ENCODE peak calls at places on chromosomes 2 and 18, in seven cellular contexts. E, W, U, R, S, X and B are unnamed samples.
A peak's percentile ranks its signal among the peaks of the same experiment; 100 is the strongest.

GRCh38 chr18:3623769-3624545 is 174.0 kb downstream of the TGIF1 start:
- DNase-seq in E (peak; percentile 98), W (peak; percentile 97), U (no peak), R (peak; percentile 95), S (peak; percentile 99), X (peak; percentile 89), B (peak; percentile 95)

GRCh38 chr2:47016172-47016913 is 100.7 kb upstream of the MCFD2 start:
- DNase-seq in E (peak; percentile 92), W (peak; percentile 95), U (no peak), R (no peak), S (peak; percentile 82), X (no peak), B (peak; percentile 56)

GRCh38 chr18:45688113-45688512 is 35.9 kb upstream of the SLC14A1 start:
- DNase-seq in E (peak; percentile 23), W (peak; percentile 57), U (no peak), R (no peak), S (no peak), X (no peak), B (no peak)

GRCh38 chr18:3525870-3526420 is 76.0 kb downstream of the TGIF1 start:
- DNase-seq in E (no peak), W (peak; percentile 34), U (peak; percentile 9), R (peak; percentile 62), S (no peak), X (peak; percentile 63), B (no peak)

GRCh38 chr2:15096873-15097272 is 464.3 kb downstream of the NBAS start:
- DNase-seq in E (no peak), W (no peak), U (no peak), R (no peak), S (no peak), X (no peak), B (no peak)

GRCh38 chr2:149561309-149561926 is 26.2 kb downstream of the MMADHC start:
- DNase-seq in E (peak; percentile 42), W (peak; percentile 48), U (peak; percentile 43), R (no peak), S (peak; percentile 19), X (no peak), B (no peak)

GRCh38 chr18:42338683-42339082 is 383.6 kb downstream of the PIK3C3 start:
- DNase-seq in E (no peak), W (no peak), U (no peak), R (no peak), S (no peak), X (no peak), B (peak; percentile 99)

GRCh38 chr2:129404000-129404700 is 575.3 kb upstream of the RAB6C start:
- DNase-seq in E (peak; percentile 0), W (no peak), U (no peak), R (no peak), S (no peak), X (no peak), B (no peak)

GRCh38 chr2:68912732-68913131 is 40.0 kb downstream of the GKN2 start:
- DNase-seq in E (no peak), W (no peak), U (no peak), R (no peak), S (no peak), X (peak; percentile 57), B (no peak)

GRCh38 chr2:158079672-158080071 is 22.0 kb upstream of the UPP2 start:
- DNase-seq in E (peak; percentile 48), W (peak; percentile 23), U (no peak), R (no peak), S (peak; percentile 6), X (no peak), B (peak; percentile 63)

GRCh38 chr2:76039505-76039904 is 328.8 kb upstream of the GCFC2 start:
- DNase-seq in E (no peak), W (no peak), U (no peak), R (no peak), S (no peak), X (no peak), B (no peak)

GRCh38 chr2:217006217-217006616 is 146.4 kb upstream of the TNP1 start:
- DNase-seq in E (no peak), W (no peak), U (no peak), R (no peak), S (no peak), X (no peak), B (no peak)

GRCh38 chr2:109345653-109346165 is 216.7 kb downstream of the SH3RF3 start:
- DNase-seq in E (no peak), W (no peak), U (no peak), R (peak; percentile 75), S (no peak), X (no peak), B (no peak)

GRCh38 chr2:45743531-45744391 is 92.3 kb downstream of the PRKCE start:
- DNase-seq in E (peak; percentile 88), W (peak; percentile 76), U (no peak), R (peak; percentile 90), S (no peak), X (no peak), B (no peak)

GRCh38 chr2:130975729-130976128 is 117.5 kb downstream of the FAM168B start:
- DNase-seq in E (no peak), W (no peak), U (no peak), R (no peak), S (no peak), X (no peak), B (no peak)

GRCh38 chr2:130976591-130977237 is 116.5 kb downstream of the FAM168B start:
- DNase-seq in E (no peak), W (no peak), U (no peak), R (no peak), S (no peak), X (no peak), B (no peak)

GRCh38 chr2:130972410-130972809 is 120.8 kb downstream of the FAM168B start:
- DNase-seq in E (peak; percentile 21), W (peak; percentile 30), U (no peak), R (no peak), S (no peak), X (no peak), B (peak; percentile 22)

DNA sequence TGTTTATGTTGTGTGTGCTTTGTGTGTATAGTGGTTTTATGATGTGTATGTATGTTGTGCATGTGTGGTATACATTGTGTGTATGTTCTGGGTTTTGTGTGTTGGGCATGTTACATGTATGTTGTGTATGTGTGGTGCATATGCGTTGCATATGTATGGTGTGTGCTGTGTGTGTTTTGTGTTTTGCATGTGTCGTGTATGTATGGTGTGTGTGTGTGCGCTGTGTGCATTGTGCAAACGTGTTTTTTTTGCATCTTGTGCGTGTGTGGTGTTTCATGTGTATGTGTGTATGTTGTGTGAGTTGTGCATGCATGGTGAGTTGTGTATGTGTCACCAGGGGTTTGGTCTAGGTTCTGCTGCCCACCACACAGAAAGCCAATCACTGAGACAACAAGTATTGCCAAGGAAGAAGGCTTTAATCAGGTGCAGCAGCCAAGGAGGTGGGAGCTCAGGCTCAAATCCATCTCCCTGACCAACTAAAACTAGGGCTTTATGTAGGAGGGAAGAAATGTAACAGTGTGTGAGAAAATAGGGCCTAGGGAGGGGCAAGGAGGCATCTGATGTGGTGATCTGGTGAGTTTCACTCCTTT is 115.7 kb downstream of the FAM168B start:
- DNase-seq in E (no peak), W (no peak), U (no peak), R (no peak), S (no peak), X (no peak), B (no peak)
- H3K4me3 ChIP-seq in E (no peak overlapping the region), W (no peak overlapping the region), U (no peak overlapping the region), R (no peak overlapping the region), S (no peak overlapping the region), X (no peak overlapping the region), B (no peak overlapping the region)

GRCh38 chr2:88885275-88885674 is 193.8 kb downstream of the RPIA start:
- DNase-seq in E (no peak), W (no peak), U (no peak), R (no peak), S (no peak), X (no peak), B (no peak)

GRCh38 chr2:88880441-88880953 is 189.0 kb downstream of the RPIA start:
- DNase-seq in E (peak; percentile 64), W (peak; percentile 47), U (peak; percentile 22), R (no peak), S (peak; percentile 65), X (peak; percentile 67), B (peak; percentile 29)

GRCh38 chr2:88885679-88886402 is 194.4 kb downstream of the RPIA start:
- DNase-seq in E (no peak), W (no peak), U (no peak), R (no peak), S (no peak), X (no peak), B (no peak)
- H3K4me3 ChIP-seq in E (no peak overlapping the region), W (no peak overlapping the region), U (no peak overlapping the region), R (no peak overlapping the region), S (no peak overlapping the region), X (no peak overlapping the region), B (no peak overlapping the region)

GRCh38 chr2:33478968-33479691 is 2.7 kb downstream of the RASGRP3 start:
- DNase-seq in E (no peak), W (no peak), U (no peak), R (no peak), S (no peak), X (peak; percentile 65), B (no peak)

GRCh38 chr2:33476100-33476792 is at the start of gene RASGRP3:
- DNase-seq in E (peak; percentile 92), W (peak; percentile 98), U (peak; percentile 55), R (peak; percentile 95), S (peak; percentile 64), X (peak; percentile 92), B (peak; percentile 67)

GRCh38 chr2:33476793-33477190 is 343 bp downstream of the RASGRP3 start:
- DNase-seq in E (no peak), W (no peak), U (no peak), R (no peak), S (no peak), X (no peak), B (no peak)

GRCh38 chr2:33475381-33476099 is 909 bp upstream of the RASGRP3 start:
- DNase-seq in E (peak; percentile 92), W (peak; percentile 84), U (peak; percentile 77), R (peak; percentile 95), S (peak; percentile 87), X (peak; percentile 94), B (peak; percentile 56)

DNA sequence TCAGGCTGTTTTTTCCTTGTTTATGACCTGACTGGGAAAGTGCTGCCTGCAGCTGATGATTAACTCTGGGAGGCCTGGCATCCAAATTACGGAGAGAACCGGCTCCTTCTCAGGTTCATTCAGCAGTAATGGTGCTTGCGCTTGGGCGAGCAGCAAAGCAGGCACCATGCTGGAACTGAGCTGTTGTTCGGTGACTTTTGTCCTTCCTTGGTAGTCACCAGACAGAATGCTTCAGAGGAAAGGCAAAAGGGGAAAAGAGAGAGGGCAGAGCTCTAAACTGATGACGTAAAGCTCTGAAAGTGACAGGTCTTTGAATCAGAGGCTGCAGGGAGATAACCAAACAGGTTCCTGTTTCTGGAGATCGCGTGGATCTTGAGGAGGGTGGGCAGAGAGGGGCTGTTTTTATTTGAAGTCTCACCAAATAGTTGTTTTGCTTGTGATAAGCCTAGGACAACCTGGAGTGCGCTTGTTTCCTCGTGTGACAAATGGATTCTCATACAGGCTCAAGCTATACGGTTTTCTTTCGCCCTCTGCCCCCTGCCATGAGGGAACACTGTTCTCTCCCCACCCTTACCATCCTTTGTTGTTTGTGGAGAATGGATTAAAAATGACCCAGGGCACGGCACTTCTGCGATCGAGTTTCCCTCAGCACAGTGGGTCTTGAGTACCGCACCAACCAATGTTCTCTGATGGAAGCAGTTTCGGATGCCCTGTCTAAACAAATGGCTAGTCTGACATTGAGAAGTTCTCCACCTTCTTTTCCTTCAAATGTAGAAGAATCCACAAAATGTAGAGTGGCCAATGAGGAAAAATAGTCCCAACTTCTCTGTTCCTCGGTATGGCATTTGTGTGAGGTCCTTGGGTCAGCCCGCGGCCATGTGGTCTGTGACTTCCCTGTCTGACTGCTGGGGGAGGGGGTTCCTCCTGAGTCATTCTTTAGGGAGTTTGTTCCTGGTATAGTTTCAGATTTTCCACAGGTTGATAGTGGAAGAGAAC is 1.3 kb downstream of the RASGRP3 start:
- DNase-seq in E (no peak), W (peak; percentile 42), U (peak; percentile 8), R (no peak), S (no peak), X (peak; percentile 72), B (peak; percentile 37)
- H3K4me3 ChIP-seq in E (no peak overlapping the region), W (peak overlapping the region; percentile 20), U (no peak overlapping the region), R (no peak overlapping the region), S (no peak overlapping the region), X (peak overlapping the region; percentile 10), B (peak overlapping the region; percentile 59)

GRCh38 chr2:50722828-50723227 is 309.1 kb downstream of the NRXN1 start:
- DNase-seq in E (no peak), W (no peak), U (no peak), R (no peak), S (no peak), X (no peak), B (no peak)
- H3K4me3 ChIP-seq in E (no peak overlapping the region), W (no peak overlapping the region), U (no peak overlapping the region), R (no peak overlapping the region), S (no peak overlapping the region), X (no peak overlapping the region), B (no peak overlapping the region)